ENCODE peak calls at places on chromosomes 4 and X, in ten cellular contexts. K is testis, N is Peyer's patch, E is endothelial cell of umbilical vein, D is uterus, W is tibial nerve, C is IMR-90, X is body of pancreas, Z is A549, L is heart left ventricle. Q is an unnamed sample.
A peak's percentile ranks its signal among the peaks of the same experiment; 100 is the strongest.

GRCh38 chr4:185902654-185903053 is 90.7 kb upstream of the SORBS2 start:
- DNase-seq in Z (no peak), N (no peak), D (no peak), E (no peak), K (no peak), C (peak; percentile 8), X (no peak), W (no peak), L (no peak), Q (no peak)

GRCh38 chrX:130155564-130155963 is 10.1 kb downstream of the AIFM1 start:
- DNase-seq in K (no peak), D (no peak), E (peak; percentile 42), N (no peak), Z (no peak), X (no peak), W (no peak), C (no peak), L (no peak), Q (no peak)

GRCh38 chr4:83618991-83619390 is 83.1 kb downstream of the GPAT3 start:
- DNase-seq in C (peak; percentile 44), K (no peak), X (no peak), E (peak; percentile 26), Z (no peak), D (no peak), N (no peak), W (no peak), L (peak; percentile 30), Q (peak; percentile 63)

GRCh38 chr4:107710493-107711459 is 9.3 kb downstream of the PAPSS1 start:
- DNase-seq in C (no peak), Z (no peak), L (no peak), N (no peak), W (no peak), E (no peak), D (no peak), X (no peak), K (peak; percentile 74), Q (no peak)

GRCh38 chrX:56764975-56765791 is 36.1 kb downstream of the NBDY start:
- DNase-seq in X (peak; percentile 7), Z (no peak), W (no peak), L (no peak), N (peak; percentile 40), D (no peak), E (no peak), K (no peak), C (no peak), Q (peak; percentile 8)

GRCh38 chr4:2891294-2891693 is 47.6 kb downstream of the ADD1 start:
- DNase-seq in W (no peak), D (no peak), X (no peak), E (no peak), Z (no peak), L (no peak), C (peak; percentile 73), N (no peak), K (no peak), Q (no peak)

GRCh38 chr4:83855044-83855443 is 319.1 kb downstream of the GPAT3 start:
- DNase-seq in Z (peak; percentile 47), W (no peak), E (no peak), D (no peak), N (no peak), L (no peak), C (peak; percentile 98), K (no peak), X (no peak), Q (no peak)

GRCh38 chrX:144809025-144809424 is 438.3 kb upstream of the SPANXN1 start:
- DNase-seq in Z (no peak), N (no peak), K (no peak), W (no peak), D (no peak), E (no peak), X (no peak), C (no peak), L (no peak), Q (no peak)

GRCh38 chrX:10282490-10282889 is 125.7 kb downstream of the CLCN4 start:
- DNase-seq in L (no peak), N (no peak), Z (no peak), E (no peak), D (no peak), W (no peak), K (no peak), C (no peak), X (no peak), Q (no peak)

GRCh38 chr4:91837608-91838029 is 466.1 kb upstream of the GRID2 start:
- DNase-seq in C (no peak), Z (no peak), D (no peak), W (no peak), L (no peak), K (no peak), X (no peak), N (no peak), E (no peak), Q (no peak)

GRCh38 chr4:109429545-109429944 is 4.1 kb upstream of the SEC24B start:
- DNase-seq in Z (no peak), K (no peak), N (no peak), L (no peak), X (no peak), W (no peak), D (no peak), E (peak; percentile 83), C (no peak), Q (no peak)

GRCh38 chr4:109418588-109418987 is 15.0 kb upstream of the SEC24B start:
- DNase-seq in D (no peak), Z (no peak), W (no peak), K (no peak), L (no peak), X (no peak), N (no peak), E (no peak), C (no peak), Q (no peak)

GRCh38 chr4:109425405-109425804 is 8.2 kb upstream of the SEC24B start:
- DNase-seq in X (no peak), D (no peak), C (no peak), E (no peak), Z (no peak), W (no peak), N (no peak), K (no peak), L (no peak), Q (no peak)

GRCh38 chr4:109419679-109420078 is 13.9 kb upstream of the SEC24B start:
- DNase-seq in K (no peak), W (no peak), X (no peak), Z (no peak), D (no peak), C (no peak), E (no peak), L (no peak), N (no peak), Q (no peak)

GRCh38 chr4:109424093-109424818 is 9.4 kb upstream of the SEC24B start:
- DNase-seq in L (no peak), Z (no peak), E (no peak), C (no peak), N (no peak), X (no peak), K (no peak), W (no peak), D (no peak), Q (no peak)
- H3K4me3 ChIP-seq in L (no peak overlapping the region), Z (no peak overlapping the region), E (no peak overlapping the region), C (no peak overlapping the region), N (no peak overlapping the region), X (no peak overlapping the region), K (no peak overlapping the region), W (no peak overlapping the region), D (no peak overlapping the region), Q (no peak overlapping the region)

DNA sequence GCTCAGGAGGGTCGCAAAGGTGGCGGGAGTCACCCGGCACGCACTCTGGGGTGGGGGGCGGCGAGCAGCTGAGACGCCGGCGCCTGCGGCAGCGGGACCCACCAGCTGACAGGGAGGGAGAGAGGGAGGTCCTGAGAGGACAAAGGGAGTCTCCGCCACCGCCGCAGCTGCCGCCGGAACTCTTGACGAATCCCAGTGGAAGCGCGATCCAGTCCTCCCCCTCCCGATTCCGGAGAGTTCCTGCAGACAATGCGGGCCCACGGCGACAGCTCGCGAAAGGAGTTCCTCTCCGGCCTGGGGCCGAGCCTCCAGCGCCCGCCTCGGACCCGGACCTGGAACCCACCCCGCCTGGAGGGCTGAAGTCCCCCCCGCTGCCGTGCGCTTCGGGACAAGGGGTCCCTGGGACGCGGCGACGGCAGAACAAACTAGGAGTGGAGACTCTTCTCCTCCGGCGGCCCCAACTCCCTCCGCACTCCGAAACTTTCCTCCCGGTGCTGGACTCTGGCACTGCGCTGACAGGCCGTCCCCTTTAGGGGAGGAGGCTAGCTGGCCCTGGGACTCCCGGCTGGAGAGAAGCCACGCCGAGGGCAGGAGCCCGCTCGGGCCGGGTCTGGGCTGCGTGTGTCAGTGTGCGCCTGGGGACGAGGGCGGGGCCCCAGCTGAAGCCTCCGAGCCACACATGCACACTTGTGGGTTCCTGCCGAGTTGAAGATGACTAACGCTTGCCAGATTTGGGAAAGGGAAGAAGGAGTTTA is at the start of gene ANTXR2:
- DNase-seq in E (peak; percentile 84), W (peak; percentile 85), K (peak; percentile 89), X (peak; percentile 85), N (peak; percentile 93), C (peak; percentile 98), D (peak; percentile 89), L (peak; percentile 97), Z (peak; percentile 47), Q (peak; percentile 92)
- TF ChIP-seq POLR2A in E (peak; percentile 78), W (no peak), K (no peak), X (peak; percentile 81), N (peak; percentile 90), C (peak; percentile 75), D (peak; percentile 56), L (peak; percentile 75), Z (peak; percentile 27), Q (peak; percentile 93)

DNA sequence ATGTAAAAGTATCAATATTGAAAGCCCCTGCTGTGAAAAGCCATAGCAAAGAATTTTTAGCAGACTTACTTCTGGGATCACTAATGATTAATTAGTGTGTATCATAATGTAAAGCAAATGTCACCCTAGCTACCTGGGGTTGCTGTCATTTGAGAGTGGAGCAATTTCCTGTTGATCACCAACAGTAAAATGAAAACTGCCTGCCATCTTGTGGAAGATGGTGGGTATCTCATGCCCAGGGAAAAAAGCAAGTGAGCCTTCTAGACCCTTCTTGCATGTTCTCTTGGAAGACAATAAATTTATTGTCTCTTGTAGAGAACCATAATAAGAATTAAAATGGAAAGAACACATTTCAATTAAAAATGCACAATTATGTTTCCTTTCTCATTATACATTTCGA is 360.2 kb downstream of the ZIC3 start:
- DNase-seq in D (no peak), E (no peak), Z (no peak), X (no peak), W (no peak), K (no peak), C (no peak), L (no peak), N (no peak), Q (no peak)
- TF ChIP-seq CTCF in D (no peak), E (no peak), Z (peak; percentile 7), X (peak; percentile 34), W (no peak), K (no peak), C (no peak), L (no peak), N (no peak), Q (no peak)

DNA sequence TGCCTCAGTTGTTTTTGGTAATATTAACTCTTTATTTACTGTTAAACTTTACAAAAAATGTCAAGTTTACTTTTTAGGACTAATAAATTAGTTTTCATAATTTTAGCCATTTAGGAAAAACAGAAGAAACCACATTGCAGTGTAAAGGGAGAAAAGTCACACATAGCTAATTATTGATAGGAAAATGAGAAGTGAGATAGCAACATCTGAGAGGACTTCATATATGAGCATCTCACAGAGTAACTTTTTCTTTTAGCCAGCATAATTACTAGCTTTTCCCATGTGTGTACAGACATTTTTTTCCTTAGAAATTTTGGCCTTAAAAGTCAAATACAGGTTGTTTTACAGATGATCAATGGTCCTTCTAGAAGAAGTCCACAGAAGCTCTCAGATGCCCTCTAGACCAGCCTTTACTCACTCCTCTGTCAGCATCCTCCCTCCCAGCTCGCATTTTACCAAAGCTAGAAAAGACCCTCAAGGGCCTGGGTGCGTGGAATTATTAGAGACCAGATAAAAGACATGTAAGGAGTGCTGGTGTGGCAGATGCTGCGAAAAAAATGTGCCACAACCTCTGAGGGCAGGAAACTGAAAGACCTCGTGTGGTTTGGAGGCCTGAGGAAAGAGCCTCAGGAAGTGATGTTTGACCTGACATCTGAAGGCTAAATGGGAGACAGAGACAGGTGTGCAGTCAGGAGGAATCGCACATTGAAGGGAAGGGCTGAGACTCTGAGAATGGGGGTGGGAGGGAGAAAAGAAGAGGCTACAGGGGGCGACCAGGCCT is 156.9 kb downstream of the CBR4 start:
- DNase-seq in X (no peak), K (no peak), N (no peak), C (no peak), L (no peak), W (no peak), E (no peak), D (no peak), Z (no peak), Q (no peak)
- H3K4me3 ChIP-seq in X (no peak overlapping the region), K (no peak overlapping the region), N (no peak overlapping the region), C (no peak overlapping the region), L (no peak overlapping the region), W (no peak overlapping the region), E (no peak overlapping the region), D (no peak overlapping the region), Z (no peak overlapping the region), Q (no peak overlapping the region)